ENCODE peak calls at places on chromosomes 4 and X, in nine cellular contexts. Z is cardiac muscle cell, T is colonic mucosa, N is tibial nerve, W is omental fat pad, G is esophagus squamous epithelium, J is cardiac fibroblast, K is fibroblast of pulmonary artery, D is kidney epithelial cell. C is an unnamed sample.

GRCh38 chr4:147773261-147774184 is 41.6 kb downstream of the ARHGAP10 start:
- DNase-seq in N (no peak), D (no peak), T (no peak), Z (no peak), W (no peak), K (peak), G (no peak), J (peak), C (no peak)

GRCh38 chr4:10080874-10081606 is 35.6 kb downstream of the WDR1 start:
- DNase-seq in W (no peak), J (no peak), Z (no peak), K (no peak), G (no peak), N (no peak), D (no peak), T (no peak), C (no peak)

GRCh38 chr4:119046263-119046662 is 89.4 kb upstream of the MYOZ2 start:
- DNase-seq in G (no peak), D (no peak), K (no peak), Z (no peak), N (no peak), J (peak), W (no peak), T (no peak), C (no peak)

GRCh38 chr4:137659431-137659830 is 127.1 kb upstream of the PCDH18 start:
- DNase-seq in N (no peak), J (peak), W (no peak), G (no peak), K (peak), Z (no peak), T (no peak), D (no peak), C (no peak)

GRCh38 chr4:67545996-67546356 is 673 bp upstream of the CENPC start:
- DNase-seq in G (no peak), T (no peak), N (no peak), W (no peak), Z (no peak), K (no peak), D (no peak), J (no peak), C (no peak)

GRCh38 chr4:100736651-100737450 is 219.0 kb upstream of the EMCN start:
- DNase-seq in D (peak), K (peak), G (no peak), N (peak), T (no peak), Z (peak), W (no peak), J (peak), C (no peak)

GRCh38 chrX:68431836-68432235 is 1.5 kb downstream of the OPHN1 start:
- DNase-seq in N (no peak), D (no peak), T (no peak), W (no peak), K (no peak), J (no peak), G (no peak), Z (no peak), C (no peak)

GRCh38 chr4:180407273-180407885 is 1835.8 kb upstream of the TENM3 start:
- DNase-seq in D (no peak), G (no peak), K (no peak), N (no peak), T (no peak), Z (no peak), W (no peak), J (no peak), C (no peak)

GRCh38 chrX:82218361-82218760 is 1016.5 kb downstream of the SH3BGRL start:
- DNase-seq in T (no peak), G (no peak), K (no peak), J (no peak), N (no peak), D (no peak), Z (no peak), W (no peak), C (no peak)
- TF ChIP-seq CTCF in T (peak), G (peak), K (no peak), J (no peak), N (peak), D (no peak), Z (no peak), W (no peak), C (peak)

GRCh38 chrX:7074908-7075204 is 72.7 kb upstream of the STS start:
- DNase-seq in D (no peak), N (no peak), Z (no peak), K (no peak), G (no peak), W (no peak), J (no peak), T (no peak), C (no peak)

GRCh38 chrX:7072856-7073255 is 74.7 kb upstream of the STS start:
- DNase-seq in D (no peak), N (no peak), J (no peak), Z (no peak), G (no peak), T (no peak), W (no peak), K (no peak), C (no peak)

GRCh38 chrX:7076245-7076661 is 71.3 kb upstream of the STS start:
- DNase-seq in K (no peak), N (no peak), D (no peak), W (no peak), J (no peak), Z (no peak), G (no peak), T (no peak), C (no peak)

GRCh38 chrX:7073336-7073735 is 74.2 kb upstream of the STS start:
- DNase-seq in J (no peak), D (no peak), N (no peak), T (no peak), G (no peak), Z (no peak), W (no peak), K (no peak), C (no peak)

DNA sequence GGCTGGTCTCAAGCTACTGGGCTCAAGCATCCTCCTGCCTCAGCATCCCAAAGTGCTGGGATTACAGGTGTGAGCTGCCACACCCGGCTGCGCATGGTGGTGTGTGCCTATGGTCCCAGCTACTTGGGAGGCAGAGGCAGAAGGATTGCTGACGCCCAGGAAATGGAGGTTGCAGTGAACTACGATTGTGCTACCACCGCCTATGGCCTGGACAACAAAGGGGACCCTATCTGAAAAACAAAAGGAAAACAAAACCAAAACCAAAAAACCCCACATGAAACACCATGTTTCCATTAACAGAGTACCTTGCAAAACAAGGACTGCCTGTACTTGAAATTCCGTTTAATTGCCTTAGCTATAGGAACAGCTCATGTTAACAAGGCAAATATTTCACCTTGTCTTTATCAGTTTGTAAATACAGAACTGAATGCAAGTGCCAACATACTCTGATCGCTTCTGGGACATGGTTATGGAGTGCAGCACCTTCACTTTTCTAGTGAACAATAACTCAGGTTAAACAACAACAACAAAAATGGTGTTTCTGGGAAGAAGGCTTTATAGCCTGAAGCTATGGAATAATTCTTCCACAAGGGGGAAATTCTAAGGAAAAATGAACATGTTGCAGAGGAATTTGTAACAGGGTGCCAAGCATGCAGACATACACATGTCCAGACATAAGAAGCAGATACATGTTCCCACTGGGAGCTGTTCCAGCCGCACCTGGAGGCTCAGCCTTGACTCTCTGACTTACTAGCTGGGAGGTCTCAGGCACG is 73.2 kb upstream of the STS start:
- DNase-seq in W (no peak), N (no peak), D (no peak), T (no peak), J (no peak), K (no peak), Z (peak), G (no peak), C (no peak)
- TF ChIP-seq CTCF in W (no peak), N (no peak), D (no peak), T (no peak), J (no peak), K (no peak), Z (peak), G (no peak), C (no peak)

DNA sequence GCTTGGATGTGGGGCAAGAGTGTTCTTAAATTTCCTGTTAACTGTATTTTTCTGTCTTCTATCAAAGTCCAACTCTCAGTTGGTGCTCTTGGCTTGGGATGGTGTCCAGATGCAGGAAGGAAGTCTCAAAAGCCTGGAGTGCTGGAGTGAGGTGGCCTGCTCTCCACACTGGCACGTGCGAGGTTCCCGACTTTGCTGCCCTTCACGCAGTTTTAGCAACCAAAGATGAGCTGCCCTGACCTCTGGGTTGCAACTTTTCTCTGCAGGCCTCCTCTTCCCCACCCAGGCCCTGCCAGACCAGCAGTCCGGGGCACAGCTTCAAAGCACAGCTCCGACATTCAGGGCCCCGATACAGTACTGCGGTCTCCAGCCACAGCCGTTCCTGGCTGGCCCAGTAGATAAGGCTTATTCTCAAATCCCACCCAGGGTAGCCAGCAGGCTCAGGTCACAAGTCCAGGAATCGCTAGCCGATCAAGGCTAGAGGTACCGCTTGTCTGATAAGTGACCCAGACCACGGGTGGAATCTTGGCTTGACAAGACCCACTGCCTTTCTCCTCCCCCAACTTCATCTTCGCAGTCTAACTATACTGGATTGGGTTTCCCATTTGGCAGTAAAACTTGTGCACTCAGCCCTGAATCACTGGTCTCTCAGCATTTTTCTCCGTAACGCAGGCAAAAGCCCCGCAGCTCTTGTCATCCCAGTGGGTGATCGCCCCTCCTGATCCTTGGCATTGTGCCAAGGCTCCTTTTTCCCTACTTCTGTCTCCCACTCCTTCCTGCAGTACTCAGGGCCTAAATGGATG is 21.8 kb upstream of the JADE1 start:
- DNase-seq in J (peak), T (no peak), Z (peak), D (no peak), K (no peak), G (no peak), W (no peak), N (no peak), C (no peak)
- TF ChIP-seq CTCF in J (no peak), T (no peak), Z (no peak), D (no peak), K (no peak), G (no peak), W (no peak), N (no peak), C (no peak)

DNA sequence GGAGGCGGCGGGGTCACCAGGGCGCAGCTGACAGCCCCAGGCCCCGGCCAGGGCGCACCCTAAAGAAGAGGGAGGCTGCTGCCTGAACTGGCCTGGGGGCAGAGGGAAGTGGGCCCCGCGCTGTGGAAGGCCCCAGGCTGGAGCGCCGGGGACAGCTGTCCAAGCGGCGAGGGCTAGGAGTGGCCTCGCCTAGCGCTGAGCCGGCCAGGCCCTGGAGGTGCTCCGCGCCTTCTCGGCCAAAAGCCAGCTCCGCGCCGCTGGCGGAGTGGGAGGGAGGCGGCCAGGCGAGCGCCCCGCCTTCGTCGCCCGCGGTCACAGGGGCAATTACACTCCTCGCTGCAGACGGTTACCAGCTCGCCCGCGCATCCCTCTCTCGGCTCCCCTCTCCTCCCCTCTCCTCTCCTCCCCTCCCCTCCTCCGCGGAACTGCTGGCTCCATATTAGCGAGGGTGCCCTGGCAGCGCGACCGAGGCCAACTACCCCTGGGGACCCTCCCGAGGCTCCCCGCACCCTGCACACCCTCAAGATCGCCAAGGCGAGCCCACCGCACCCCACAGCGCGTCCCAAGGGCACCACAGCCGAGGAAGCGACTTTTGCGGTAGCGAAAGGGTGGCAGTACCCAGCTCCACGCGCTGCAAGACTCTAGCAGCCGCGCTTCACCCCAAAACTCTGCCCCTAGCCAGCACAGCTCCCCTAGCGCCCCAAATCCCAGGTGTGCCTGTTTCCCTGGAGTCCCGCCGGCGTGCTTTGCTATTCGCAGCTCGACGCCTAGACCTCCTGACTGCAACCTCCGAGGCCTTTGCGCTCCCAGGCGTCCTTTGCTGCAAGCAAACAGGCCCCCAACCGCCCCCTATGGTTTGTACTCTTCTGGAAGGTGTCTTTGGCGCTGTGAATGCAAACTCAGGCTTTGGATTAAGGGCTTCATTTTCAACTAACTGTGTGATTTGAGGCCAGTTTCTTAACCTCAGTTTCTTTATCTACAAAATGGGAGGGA is 91.4 kb downstream of the BCOR start:
- DNase-seq in T (peak), J (peak), D (no peak), N (no peak), G (no peak), W (no peak), Z (peak), K (peak), C (peak)
- TF ChIP-seq CTCF in T (no peak), J (no peak), D (no peak), N (no peak), G (no peak), W (no peak), Z (no peak), K (no peak), C (no peak)

GRCh38 chr4:169644802-169645201 is 24.4 kb downstream of the CLCN3 start:
- DNase-seq in T (peak), G (no peak), N (no peak), Z (no peak), J (no peak), D (no peak), W (no peak), K (no peak), C (no peak)

GRCh38 chr4:169649545-169650226 is 29.3 kb downstream of the CLCN3 start:
- DNase-seq in J (peak), G (no peak), N (no peak), D (no peak), T (no peak), K (peak), W (no peak), Z (peak), C (no peak)

GRCh38 chr4:169640261-169640880 is 20.0 kb downstream of the CLCN3 start:
- DNase-seq in K (peak), D (no peak), J (peak), W (no peak), T (no peak), N (no peak), G (no peak), Z (peak), C (no peak)

GRCh38 chr4:169650227-169650936 is 30.0 kb downstream of the CLCN3 start:
- DNase-seq in N (no peak), W (no peak), G (no peak), K (no peak), Z (no peak), T (no peak), J (no peak), D (no peak), C (no peak)

DNA sequence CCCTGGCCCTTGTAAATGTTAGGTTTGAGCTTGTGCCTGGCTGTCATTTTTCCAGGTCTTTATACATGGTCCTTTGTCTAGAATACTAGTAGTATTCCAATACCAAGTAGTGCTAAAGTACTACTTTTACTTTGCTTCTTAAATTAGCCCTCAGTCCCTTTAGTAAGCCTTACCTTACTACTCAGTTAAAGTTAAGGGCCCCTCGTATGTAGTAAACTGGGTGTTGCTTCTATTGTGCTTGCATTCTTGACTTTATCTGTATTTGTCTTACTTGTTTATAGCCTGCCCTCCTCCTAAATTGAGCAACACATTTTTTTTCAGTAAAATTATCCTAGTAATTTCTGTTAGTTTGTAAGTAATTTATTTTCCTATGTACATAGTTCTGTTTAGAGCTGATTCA is 25.2 kb downstream of the CLCN3 start:
- DNase-seq in T (no peak), G (no peak), J (no peak), Z (no peak), N (no peak), K (no peak), D (no peak), W (no peak), C (no peak)
- TF ChIP-seq CTCF in T (no peak), G (no peak), J (no peak), Z (no peak), N (no peak), K (no peak), D (no peak), W (no peak), C (no peak)

GRCh38 chr4:142355417-142355930 is 490.6 kb downstream of the INPP4B start:
- DNase-seq in Z (no peak), K (no peak), W (no peak), J (peak), N (no peak), G (no peak), T (no peak), D (no peak), C (no peak)

GRCh38 chr4:142354794-142355416 is 491.2 kb downstream of the INPP4B start:
- DNase-seq in D (no peak), Z (no peak), G (no peak), T (no peak), J (no peak), K (no peak), N (no peak), W (no peak), C (no peak)

GRCh38 chr4:142356118-142356759 is 489.9 kb downstream of the INPP4B start:
- DNase-seq in G (no peak), W (no peak), D (no peak), N (no peak), T (no peak), Z (no peak), K (no peak), J (no peak), C (no peak)

GRCh38 chr4:142358656-142359055 is 487.4 kb downstream of the INPP4B start:
- DNase-seq in J (no peak), N (no peak), W (no peak), Z (no peak), D (no peak), K (no peak), T (no peak), G (no peak), C (no peak)

GRCh38 chr4:142356797-142357196 is 489.3 kb downstream of the INPP4B start:
- DNase-seq in Z (no peak), D (no peak), K (no peak), N (no peak), J (no peak), W (no peak), G (no peak), T (no peak), C (no peak)
- TF ChIP-seq CTCF in Z (no peak), D (no peak), K (no peak), N (no peak), J (no peak), W (no peak), G (no peak), T (no peak), C (no peak)

DNA sequence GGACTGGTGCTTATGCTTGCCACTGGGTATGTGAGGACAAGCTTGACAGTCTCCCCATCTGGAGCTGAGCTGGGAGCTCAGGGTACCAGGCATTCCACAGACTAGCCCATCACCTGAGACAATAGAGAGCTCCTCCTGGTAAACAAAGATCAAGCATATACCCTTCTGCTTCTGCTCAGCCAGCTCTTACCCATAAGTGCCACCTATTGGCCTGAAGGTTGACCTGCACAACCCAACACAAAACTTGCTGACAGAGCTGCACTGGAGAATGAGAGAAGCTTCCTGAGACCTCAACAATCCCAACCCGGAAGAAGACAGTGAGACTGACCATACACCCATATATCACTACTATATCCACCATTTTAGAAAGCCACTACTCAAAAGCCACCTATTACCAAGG is 1049.2 kb upstream of the INTU start:
- DNase-seq in N (no peak), G (no peak), J (peak), Z (peak), D (no peak), K (peak), T (no peak), W (no peak), C (no peak)
- TF ChIP-seq CTCF in N (no peak), G (no peak), J (peak), Z (peak), D (peak), K (peak), T (no peak), W (no peak), C (no peak)

GRCh38 chr4:139835006-139835405 is 169.4 kb downstream of the MGST2 start:
- DNase-seq in G (no peak), Z (no peak), D (peak), T (no peak), W (no peak), J (no peak), N (no peak), K (peak), C (no peak)
- TF ChIP-seq CTCF in G (no peak), Z (no peak), D (no peak), T (no peak), W (no peak), J (no peak), N (no peak), K (no peak), C (no peak)

DNA sequence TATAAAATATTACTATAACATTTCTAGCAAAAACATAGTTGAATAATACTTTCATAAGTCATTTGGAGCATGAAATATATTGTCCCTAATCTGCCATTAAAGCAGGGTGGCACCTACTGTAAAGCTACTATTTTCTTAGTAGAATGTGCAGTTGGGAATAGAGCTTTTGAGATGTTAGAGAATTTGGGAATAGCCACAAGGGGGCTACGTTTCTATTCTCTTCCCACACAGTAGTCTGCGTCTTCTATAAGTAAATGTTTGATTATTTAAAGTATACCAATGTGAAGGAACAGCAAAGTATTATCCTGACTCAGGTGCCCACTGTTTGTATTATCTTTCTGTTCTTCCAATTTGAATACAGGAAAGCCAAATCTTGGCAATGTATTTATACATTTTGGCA is 323.2 kb upstream of the GIMD1 start:
- DNase-seq in K (peak), J (no peak), T (no peak), W (no peak), N (no peak), Z (no peak), G (no peak), D (no peak), C (no peak)
- TF ChIP-seq CTCF in K (peak), J (peak), T (no peak), W (no peak), N (no peak), Z (peak), G (no peak), D (no peak), C (no peak)